ENCODE peak calls at places on chromosomes 16 and 17, in nine cellular contexts. One of them, this sample, is unnamed.

GRCh38 chr16:85049864-85050263 is 22.3 kb downstream of the KIAA0513 start:
- DNase-seq in NCI-H1092: no peak
- DNase-seq in cardiac muscle cell: no peak
- DNase-seq in activated effector memory CD4-positive, alpha-beta T cell treated with anti-CD3 and anti-CD28 coated beads, Interleukin-2, amount 50 U/mL, for 16 hours: no peak
- DNase-seq in AG08395: no peak
- DNase-seq in RWPE2: no peak
- DNase-seq in fibroblast of pulmonary artery: no peak
- DNase-seq in CD4-positive, alpha-beta memory T cell: no peak
- DNase-seq in LHCN-M2: no peak
- DNase-seq in this sample: no peak

GRCh38 chr16:72299684-72300243 is 127.8 kb upstream of the PMFBP1 start:
- DNase-seq in AG08395: no peak
- DNase-seq in activated effector memory CD4-positive, alpha-beta T cell treated with anti-CD3 and anti-CD28 coated beads, Interleukin-2, amount 50 U/mL, for 16 hours: no peak
- DNase-seq in NCI-H1092: no peak
- DNase-seq in cardiac muscle cell: no peak
- DNase-seq in RWPE2: no peak
- DNase-seq in LHCN-M2: no peak
- DNase-seq in fibroblast of pulmonary artery: no peak
- DNase-seq in CD4-positive, alpha-beta memory T cell: no peak
- DNase-seq in this sample: no peak

GRCh38 chr16:81707411-81708321 is 71.4 kb upstream of the PLCG2 start:
- DNase-seq in cardiac muscle cell: no peak
- DNase-seq in RWPE2: no peak
- DNase-seq in activated effector memory CD4-positive, alpha-beta T cell treated with anti-CD3 and anti-CD28 coated beads, Interleukin-2, amount 50 U/mL, for 16 hours: no peak
- DNase-seq in LHCN-M2: peak
- DNase-seq in CD4-positive, alpha-beta memory T cell: no peak
- DNase-seq in AG08395: peak
- DNase-seq in fibroblast of pulmonary artery: peak
- DNase-seq in NCI-H1092: no peak
- DNase-seq in this sample: no peak

GRCh38 chr16:11502239-11502638 is 84.5 kb downstream of the LITAF start:
- DNase-seq in activated effector memory CD4-positive, alpha-beta T cell treated with anti-CD3 and anti-CD28 coated beads, Interleukin-2, amount 50 U/mL, for 16 hours: no peak
- DNase-seq in cardiac muscle cell: no peak
- DNase-seq in AG08395: no peak
- DNase-seq in CD4-positive, alpha-beta memory T cell: no peak
- DNase-seq in RWPE2: no peak
- DNase-seq in fibroblast of pulmonary artery: no peak
- DNase-seq in LHCN-M2: no peak
- DNase-seq in NCI-H1092: no peak
- DNase-seq in this sample: no peak

GRCh38 chr17:82096709-82097186 is 1.3 kb downstream of the FASN start:
- DNase-seq in fibroblast of pulmonary artery: no peak
- DNase-seq in NCI-H1092: no peak
- DNase-seq in AG08395: no peak
- DNase-seq in LHCN-M2: no peak
- DNase-seq in cardiac muscle cell: no peak
- DNase-seq in CD4-positive, alpha-beta memory T cell: peak
- DNase-seq in activated effector memory CD4-positive, alpha-beta T cell treated with anti-CD3 and anti-CD28 coated beads, Interleukin-2, amount 50 U/mL, for 16 hours: peak
- DNase-seq in RWPE2: no peak
- DNase-seq in this sample: no peak

GRCh38 chr16:56356276-56357241 is 68.8 kb downstream of the AMFR start:
- DNase-seq in LHCN-M2: peak
- DNase-seq in fibroblast of pulmonary artery: peak
- DNase-seq in cardiac muscle cell: peak
- DNase-seq in activated effector memory CD4-positive, alpha-beta T cell treated with anti-CD3 and anti-CD28 coated beads, Interleukin-2, amount 50 U/mL, for 16 hours: peak
- DNase-seq in CD4-positive, alpha-beta memory T cell: no peak
- DNase-seq in RWPE2: peak
- DNase-seq in NCI-H1092: no peak
- DNase-seq in AG08395: peak
- DNase-seq in this sample: peak

GRCh38 chr17:17044846-17045561 is 2.7 kb downstream of the MPRIP start:
- DNase-seq in LHCN-M2: peak
- DNase-seq in AG08395: peak
- DNase-seq in CD4-positive, alpha-beta memory T cell: no peak
- DNase-seq in cardiac muscle cell: peak
- DNase-seq in NCI-H1092: no peak
- DNase-seq in activated effector memory CD4-positive, alpha-beta T cell treated with anti-CD3 and anti-CD28 coated beads, Interleukin-2, amount 50 U/mL, for 16 hours: peak
- DNase-seq in RWPE2: peak
- DNase-seq in fibroblast of pulmonary artery: peak
- DNase-seq in this sample: peak

GRCh38 chr16:87896924-87897562 is 27.7 kb upstream of the SLC7A5 start:
- DNase-seq in cardiac muscle cell: no peak
- DNase-seq in RWPE2: no peak
- DNase-seq in fibroblast of pulmonary artery: no peak
- DNase-seq in activated effector memory CD4-positive, alpha-beta T cell treated with anti-CD3 and anti-CD28 coated beads, Interleukin-2, amount 50 U/mL, for 16 hours: no peak
- DNase-seq in LHCN-M2: no peak
- DNase-seq in NCI-H1092: no peak
- DNase-seq in AG08395: no peak
- DNase-seq in CD4-positive, alpha-beta memory T cell: no peak
- DNase-seq in this sample: no peak

GRCh38 chr17:55343900-55344513 is 77.6 kb downstream of the MMD start:
- DNase-seq in CD4-positive, alpha-beta memory T cell: no peak
- DNase-seq in RWPE2: no peak
- DNase-seq in LHCN-M2: no peak
- DNase-seq in AG08395: no peak
- DNase-seq in NCI-H1092: no peak
- DNase-seq in cardiac muscle cell: no peak
- DNase-seq in activated effector memory CD4-positive, alpha-beta T cell treated with anti-CD3 and anti-CD28 coated beads, Interleukin-2, amount 50 U/mL, for 16 hours: no peak
- DNase-seq in fibroblast of pulmonary artery: no peak
- DNase-seq in this sample: no peak

GRCh38 chr17:82239926-82240505 is 11.2 kb downstream of the SLC16A3 start:
- DNase-seq in fibroblast of pulmonary artery: no peak
- DNase-seq in cardiac muscle cell: no peak
- DNase-seq in NCI-H1092: peak
- DNase-seq in activated effector memory CD4-positive, alpha-beta T cell treated with anti-CD3 and anti-CD28 coated beads, Interleukin-2, amount 50 U/mL, for 16 hours: no peak
- DNase-seq in RWPE2: no peak
- DNase-seq in LHCN-M2: peak
- DNase-seq in CD4-positive, alpha-beta memory T cell: no peak
- DNase-seq in AG08395: no peak
- DNase-seq in this sample: no peak

GRCh38 chr17:50973557-50974494 is 107.7 kb upstream of the TOB1 start:
- DNase-seq in NCI-H1092: no peak
- DNase-seq in AG08395: no peak
- DNase-seq in fibroblast of pulmonary artery: no peak
- DNase-seq in CD4-positive, alpha-beta memory T cell: no peak
- DNase-seq in cardiac muscle cell: no peak
- DNase-seq in RWPE2: no peak
- DNase-seq in LHCN-M2: no peak
- DNase-seq in activated effector memory CD4-positive, alpha-beta T cell treated with anti-CD3 and anti-CD28 coated beads, Interleukin-2, amount 50 U/mL, for 16 hours: no peak
- DNase-seq in this sample: no peak

GRCh38 chr17:39960406-39961053 is 2.3 kb upstream of the GSDMA start:
- DNase-seq in LHCN-M2: no peak
- DNase-seq in CD4-positive, alpha-beta memory T cell: no peak
- DNase-seq in AG08395: no peak
- DNase-seq in RWPE2: no peak
- DNase-seq in cardiac muscle cell: no peak
- DNase-seq in fibroblast of pulmonary artery: no peak
- DNase-seq in activated effector memory CD4-positive, alpha-beta T cell treated with anti-CD3 and anti-CD28 coated beads, Interleukin-2, amount 50 U/mL, for 16 hours: no peak
- DNase-seq in NCI-H1092: no peak
- DNase-seq in this sample: no peak

GRCh38 chr16:56872863-56873391 is 7.9 kb downstream of the SLC12A3 start:
- DNase-seq in NCI-H1092: no peak
- DNase-seq in RWPE2: no peak
- DNase-seq in activated effector memory CD4-positive, alpha-beta T cell treated with anti-CD3 and anti-CD28 coated beads, Interleukin-2, amount 50 U/mL, for 16 hours: no peak
- DNase-seq in cardiac muscle cell: no peak
- DNase-seq in fibroblast of pulmonary artery: no peak
- DNase-seq in AG08395: no peak
- DNase-seq in CD4-positive, alpha-beta memory T cell: no peak
- DNase-seq in LHCN-M2: peak
- DNase-seq in this sample: no peak

GRCh38 chr17:44979426-44980273 is 11.5 kb upstream of the C1QL1 start:
- DNase-seq in fibroblast of pulmonary artery: no peak
- DNase-seq in RWPE2: no peak
- DNase-seq in activated effector memory CD4-positive, alpha-beta T cell treated with anti-CD3 and anti-CD28 coated beads, Interleukin-2, amount 50 U/mL, for 16 hours: no peak
- DNase-seq in NCI-H1092: no peak
- DNase-seq in LHCN-M2: no peak
- DNase-seq in cardiac muscle cell: no peak
- DNase-seq in AG08395: no peak
- DNase-seq in CD4-positive, alpha-beta memory T cell: no peak
- DNase-seq in this sample: peak

GRCh38 chr16:9845661-9846361 is 336.4 kb downstream of the GRIN2A start:
- DNase-seq in AG08395: no peak
- DNase-seq in RWPE2: peak
- DNase-seq in CD4-positive, alpha-beta memory T cell: no peak
- DNase-seq in NCI-H1092: no peak
- DNase-seq in cardiac muscle cell: no peak
- DNase-seq in fibroblast of pulmonary artery: peak
- DNase-seq in LHCN-M2: peak
- DNase-seq in activated effector memory CD4-positive, alpha-beta T cell treated with anti-CD3 and anti-CD28 coated beads, Interleukin-2, amount 50 U/mL, for 16 hours: no peak
- DNase-seq in this sample: no peak